ENCODE peak calls at places on chromosomes 11 and 22, in six cellular contexts. A is H1; I is esophagus squamous epithelium; O is colonic mucosa; H is IMR-90; M is effector memory CD4-positive, alpha-beta T cell. S is an unnamed sample.
A peak's percentile ranks its signal among the peaks of the same experiment; 100 is the strongest.

GRCh38 chr22:43563571-43563970 is 151.8 kb downstream of the MPPED1 start:
- DNase-seq in O (no peak), I (no peak), M (no peak), H (no peak), A (no peak), S (no peak)

GRCh38 chr11:17653606-17654005 is 65.8 kb upstream of the MYOD1 start:
- DNase-seq in M (no peak), A (no peak), H (no peak), O (no peak), I (no peak), S (no peak)

GRCh38 chr11:48001438-48002021 is 21.2 kb downstream of the PTPRJ start:
- DNase-seq in I (no peak), H (peak; percentile 94), O (no peak), M (peak; percentile 79), A (no peak), S (peak; percentile 82)

GRCh38 chr11:71298016-71298550 is 45.7 kb upstream of the SHANK2 start:
- DNase-seq in I (no peak), A (no peak), M (no peak), O (peak; percentile 4), H (no peak), S (no peak)

GRCh38 chr22:19824197-19825015 is 30.3 kb downstream of the GNB1L start:
- DNase-seq in I (no peak), A (no peak), H (no peak), O (peak; percentile 12), M (no peak), S (no peak)

GRCh38 chr11:5280582-5281102 is 10.9 kb upstream of the HBE1 start:
- DNase-seq in M (no peak), A (no peak), I (no peak), H (peak; percentile 100), O (peak; percentile 21), S (peak; percentile 97)

GRCh38 chr11:61488651-61489291 is 19.8 kb upstream of the LRRC10B start:
- DNase-seq in I (no peak), H (no peak), A (no peak), M (no peak), O (peak; percentile 93), S (no peak)

GRCh38 chr11:44885065-44885777 is 65.5 kb downstream of the TP53I11 start:
- DNase-seq in A (no peak), M (no peak), I (no peak), H (no peak), O (no peak), S (no peak)

GRCh38 chr11:67113231-67113721 is 5.8 kb upstream of the KDM2A start:
- DNase-seq in O (no peak), I (no peak), H (no peak), M (no peak), A (no peak), S (no peak)

GRCh38 chr11:39678996-39679395 is 1780.5 kb downstream of the LRRC4C start:
- DNase-seq in A (no peak), H (no peak), M (no peak), I (no peak), O (no peak), S (peak; percentile 38)

GRCh38 chr22:19871023-19871844 is 16.6 kb upstream of the GNB1L start:
- DNase-seq in M (no peak), H (no peak), O (peak; percentile 15), A (no peak), I (no peak), S (no peak)

GRCh38 chr22:44161673-44162072 is 19.1 kb upstream of the PARVG start:
- DNase-seq in I (no peak), O (no peak), H (no peak), A (no peak), M (no peak), S (no peak)

GRCh38 chr11:67387518-67387917 is 4.3 kb upstream of the RAD9A start:
- DNase-seq in M (no peak), A (no peak), O (no peak), I (no peak), H (no peak), S (no peak)

GRCh38 chr22:37229012-37229804 is 14.9 kb downstream of the RAC2 start:
- DNase-seq in O (no peak), I (no peak), M (no peak), H (peak; percentile 87), A (no peak), S (peak; percentile 81)

GRCh38 chr11:12743834-12744449 is 69.7 kb downstream of the TEAD1 start:
- DNase-seq in I (no peak), M (no peak), A (no peak), H (no peak), O (no peak), S (no peak)

GRCh38 chr11:131598305-131598704 is 227.9 kb downstream of the NTM start:
- DNase-seq in A (no peak), O (no peak), I (no peak), M (no peak), H (no peak), S (no peak)

GRCh38 chr22:17477401-17477833 is 85.9 kb upstream of the SLC25A18 start:
- DNase-seq in H (no peak), I (no peak), O (no peak), A (no peak), M (no peak), S (peak; percentile 4)

GRCh38 chr11:2703487-2704141 is 3.8 kb upstream of the KCNQ1OT1 start:
- DNase-seq in A (no peak), H (no peak), I (no peak), O (no peak), M (no peak), S (no peak)

GRCh38 chr11:17930544-17931144 is 82.2 kb downstream of the SERGEF start:
- DNase-seq in H (no peak), O (no peak), A (no peak), I (no peak), M (no peak), S (no peak)

GRCh38 chr11:117839936-117840813 is 15.6 kb upstream of the FXYD2 start:
- DNase-seq in O (no peak), M (no peak), I (no peak), A (no peak), H (no peak), S (no peak)

GRCh38 chr11:36510567-36511020 is 522 bp upstream of the TRAF6 start:
- DNase-seq in I (no peak), H (peak; percentile 32), A (no peak), O (no peak), M (no peak), S (peak; percentile 18)

GRCh38 chr11:117882539-117882938 is 6.1 kb upstream of the FXYD6 start:
- DNase-seq in I (no peak), O (no peak), H (no peak), M (no peak), A (no peak), S (no peak)

GRCh38 chr11:127640822-127641485 is 640.4 kb upstream of the KIRREL3 start:
- DNase-seq in H (peak; percentile 57), M (no peak), O (no peak), I (no peak), A (no peak), S (no peak)

GRCh38 chr11:112058103-112058502 is 15.7 kb downstream of the PIH1D2 start:
- DNase-seq in H (no peak), I (no peak), M (no peak), A (no peak), O (no peak), S (no peak)

GRCh38 chr11:46386005-46386331 is 4.5 kb downstream of the MDK start:
- DNase-seq in A (no peak), I (no peak), M (no peak), H (no peak), O (no peak), S (no peak)

GRCh38 chr11:46388619-46389449 is 2.7 kb downstream of the CHRM4 start:
- DNase-seq in A (no peak), O (no peak), I (no peak), M (no peak), H (no peak), S (no peak)

GRCh38 chr11:46387919-46388618 is 3.5 kb downstream of the CHRM4 start:
- DNase-seq in I (no peak), H (no peak), A (no peak), M (no peak), O (no peak), S (no peak)

GRCh38 chr11:46386674-46387073 is 4.9 kb downstream of the CHRM4 start:
- DNase-seq in O (no peak), M (no peak), A (no peak), H (peak; percentile 51), I (no peak), S (peak; percentile 32)

GRCh38 chr11:46387456-46387855 is 4.1 kb downstream of the CHRM4 start:
- DNase-seq in M (no peak), H (no peak), I (no peak), A (no peak), O (no peak), S (no peak)
- H3K4me3 ChIP-seq in M (no peak overlapping the region), H (no peak overlapping the region), I (no peak overlapping the region), A (no peak overlapping the region), O (no peak overlapping the region), S (no peak overlapping the region)

GRCh38 chr22:39241632-39242388 is 3.0 kb downstream of the PDGFB start:
- DNase-seq in H (no peak), O (no peak), M (peak; percentile 48), A (no peak), I (no peak), S (no peak)
- H3K27me3 ChIP-seq in H (peaks cover 59% of the 10 kb centered on the region), O (peaks cover 56% of the 10 kb centered on the region), M (no peaks in the 10 kb centered on the region), A (peaks cover 64% of the 10 kb centered on the region), I (no peaks in the 10 kb centered on the region), S (peaks cover 14% of the 10 kb centered on the region)

DNA sequence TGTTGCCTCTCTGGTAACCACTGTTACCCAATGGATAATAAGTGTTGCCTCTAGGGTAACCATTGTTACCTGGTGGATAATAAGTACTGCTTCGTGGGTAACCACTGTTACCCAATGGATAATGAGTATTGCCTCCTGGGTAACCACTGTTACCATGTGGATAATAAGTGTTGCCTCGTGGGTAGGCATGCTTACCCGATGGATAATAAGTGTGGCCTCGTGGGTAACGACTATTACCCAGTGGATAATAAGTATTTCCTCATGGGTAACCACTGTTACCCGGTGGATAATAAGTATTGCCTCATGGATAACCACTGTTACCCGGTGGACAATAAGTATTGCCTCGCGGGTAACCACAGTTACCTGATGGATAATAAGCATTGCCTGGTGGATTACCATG is 13.8 kb upstream of the NXPE4 start:
- DNase-seq in H (no peak), A (no peak), M (no peak), I (no peak), O (peak; percentile 4), S (no peak)
- H3K9me3 ChIP-seq in H (no peaks in the 10 kb centered on the region), A (peaks cover 55% of the 10 kb centered on the region), M (no peaks in the 10 kb centered on the region), I (no peaks in the 10 kb centered on the region), O (no peaks in the 10 kb centered on the region), S (no peaks in the 10 kb centered on the region)

GRCh38 chr22:22882033-22882717 is 5.4 kb upstream of the IGLL5 start:
- DNase-seq in A (no peak), M (no peak), H (no peak), O (peak; percentile 41), I (no peak), S (no peak)
- H3K4me3 ChIP-seq in A (no peak overlapping the region), M (no peak overlapping the region), H (no peak overlapping the region), O (no peak overlapping the region), I (no peak overlapping the region), S (no peak overlapping the region)

GRCh38 chr11:64039012-64039665 is 3.4 kb downstream of the FLRT1 start:
- DNase-seq in O (no peak), A (no peak), M (no peak), I (no peak), H (no peak), S (no peak)
- H3K27me3 ChIP-seq in O (peaks cover 30% of the 10 kb centered on the region), A (peaks cover 90% of the 10 kb centered on the region), M (peaks cover 27% of the 10 kb centered on the region), I (peaks cover 12% of the 10 kb centered on the region), H (peaks cover 11% of the 10 kb centered on the region), S (peaks cover 4% of the 10 kb centered on the region)